ENCODE peak calls at places on chromosomes 1 and 21, in six cellular contexts. Y is NCI-H345; X is MV-4-11; Z is activated T-helper 1 cell treated with anti-CD3 and anti-CD28 coated beads, Interleukin-12 subunit alpha, Interleukin-12 subunit beta, Interleukin-2, Interleukin-4 antibody, amounts not matched to agents 30 ng/mL and 10 ng/mL and 1 ng/mL, durations not matched to agents 14 hours and 24 hours and 36 hours; J is colonic mucosa; E is stimulated activated CD4-positive, alpha-beta T cell treated with anti-CD3 and anti-CD28 coated beads, Interleukin-2, amount 100 ng/mL, for 24 hours. K is an unnamed sample.

GRCh38 chr1:156481527-156481926 is 19.0 kb downstream of the MEF2D start:
- DNase-seq in Y (no peak), J (no peak), Z (no peak), X (no peak), E (no peak), K (no peak)

GRCh38 chr1:90122679-90123340 is 127.9 kb downstream of the ZNF326 start:
- DNase-seq in Z (no peak), Y (peak), J (no peak), X (no peak), E (no peak), K (no peak)

GRCh38 chr1:216020743-216021345 is 402.4 kb downstream of the USH2A start:
- DNase-seq in E (no peak), X (peak), Z (no peak), Y (no peak), J (no peak), K (no peak)

GRCh38 chr1:8090241-8090702 is 64.2 kb upstream of the ERRFI1 start:
- DNase-seq in Z (no peak), E (no peak), X (no peak), J (no peak), Y (no peak), K (no peak)

GRCh38 chr1:209155556-209155955 is 428.0 kb upstream of the CAMK1G start:
- DNase-seq in Z (no peak), X (no peak), J (no peak), Y (no peak), E (no peak), K (no peak)

GRCh38 chr1:204651843-204652421 is 33.6 kb downstream of the LRRN2 start:
- DNase-seq in J (peak), E (no peak), Y (peak), X (no peak), Z (no peak), K (no peak)

GRCh38 chr1:119784127-119784781 is 15.5 kb upstream of the HMGCS2 start:
- DNase-seq in J (peak), X (peak), E (no peak), Z (no peak), Y (no peak), K (no peak)

GRCh38 chr21:35048706-35049617 is at the start of gene RUNX1:
- DNase-seq in X (peak), Y (no peak), E (peak), Z (peak), J (peak), K (peak)

GRCh38 chr1:27521336-27522147 is 31.6 kb upstream of the WASF2 start:
- DNase-seq in Z (no peak), Y (no peak), E (peak), J (no peak), X (no peak), K (no peak)

GRCh38 chr1:157105988-157106812 is 6.6 kb upstream of the ETV3L start:
- DNase-seq in J (no peak), Y (no peak), E (peak), X (peak), Z (peak), K (peak)

GRCh38 chr1:226548281-226549093 is at the start of gene STUM:
- DNase-seq in Z (no peak), X (no peak), E (peak), J (peak), Y (peak), K (peak)

GRCh38 chr1:1027723-1028266 is 7.9 kb downstream of the AGRN start:
- DNase-seq in Z (no peak), X (no peak), E (no peak), Y (no peak), J (no peak), K (no peak)

GRCh38 chr1:111738436-111739221 is 566 bp downstream of the INKA2 start:
- DNase-seq in Z (peak), X (no peak), E (peak), J (peak), Y (peak), K (peak)

GRCh38 chr1:20199410-20199809 is 13.1 kb upstream of the PLA2G2C start:
- DNase-seq in J (peak), X (no peak), Y (no peak), E (no peak), Z (no peak), K (no peak)

GRCh38 chr1:26693557-26694184 is 2.1 kb upstream of the ARID1A start:
- DNase-seq in E (no peak), Y (peak), X (no peak), Z (no peak), J (no peak), K (no peak)

GRCh38 chr1:35935436-35935835 is 4.5 kb downstream of the AGO3 start:
- DNase-seq in E (no peak), J (no peak), Y (no peak), X (no peak), Z (no peak), K (no peak)

GRCh38 chr1:214496126-214496525 is 55.3 kb downstream of the PTPN14 start:
- DNase-seq in E (no peak), Z (no peak), X (no peak), Y (no peak), J (no peak), K (no peak)